ENCODE peak calls at places on chromosomes 5 and 9, in four cellular contexts. M is Kasumi-1, L is NCI-H1092, V is NCI-H460. U is an unnamed sample.

GRCh38 chr5:135011355-135012032 is 22.5 kb downstream of the PITX1 start:
- DNase-seq in M (no peak), L (no peak), V (no peak), U (no peak)

GRCh38 chr9:7259544-7260241 is 501.9 kb downstream of the KDM4C start:
- DNase-seq in M (no peak), L (no peak), V (no peak), U (peak)

GRCh38 chr9:35102465-35102768 is 514 bp downstream of the STOML2 start:
- DNase-seq in M (no peak), L (no peak), V (no peak), U (no peak)

GRCh38 chr9:35748858-35749514 is at the start of the genes GBA2 and RGP1:
- DNase-seq in M (peak), L (peak), V (peak), U (peak)

GRCh38 chr5:36728697-36729543 is 122.5 kb downstream of the SLC1A3 start:
- DNase-seq in M (peak), L (peak), V (peak), U (peak)

GRCh38 chr5:157370967-157371366 is 89.0 kb upstream of the NIPAL4 start:
- DNase-seq in M (no peak), L (no peak), V (no peak), U (no peak)

GRCh38 chr9:72856985-72857631 is 95.7 kb downstream of the ALDH1A1 start:
- DNase-seq in M (peak), L (no peak), V (peak), U (peak)

GRCh38 chr5:90169078-90169477 is 240.5 kb downstream of the CETN3 start:
- DNase-seq in M (no peak), L (no peak), V (no peak), U (no peak)

GRCh38 chr9:2285411-2285810 is 270.3 kb downstream of the SMARCA2 start:
- DNase-seq in M (no peak), L (no peak), V (no peak), U (no peak)

GRCh38 chr5:134225780-134226440 is at the start of gene PPP2CA:
- DNase-seq in M (peak), L (peak), V (peak), U (peak)

GRCh38 chr9:36327903-36328302 is 69.7 kb upstream of the GNE start:
- DNase-seq in M (no peak), L (no peak), V (no peak), U (peak)

GRCh38 chr9:132631280-132631679 is 38.5 kb downstream of the DDX31 start:
- DNase-seq in M (no peak), L (no peak), V (no peak), U (no peak)

GRCh38 chr5:128572546-128573339 is 34.7 kb upstream of the FBN2 start:
- DNase-seq in M (no peak), L (no peak), V (peak), U (no peak)

GRCh38 chr5:65651144-65651543 is 26.3 kb downstream of the SHLD3 start:
- DNase-seq in M (no peak), L (no peak), V (no peak), U (no peak)

GRCh38 chr9:113475031-113475430 is 11.5 kb downstream of the RGS3 start:
- DNase-seq in M (no peak), L (no peak), V (no peak), U (no peak)

GRCh38 chr5:14959443-14960119 is 88.0 kb upstream of the ANKH start:
- DNase-seq in M (no peak), L (no peak), V (no peak), U (no peak)

GRCh38 chr5:170497311-170498038 is 6.3 kb upstream of the KCNIP1 start:
- DNase-seq in M (no peak), L (no peak), V (no peak), U (no peak)

GRCh38 chr9:99335280-99335679 is 113.2 kb downstream of the SEC61B start:
- DNase-seq in M (no peak), L (no peak), V (no peak), U (no peak)

GRCh38 chr9:90642570-90643539 is at the start of gene DIRAS2:
- DNase-seq in M (no peak), L (peak), V (peak), U (peak)

GRCh38 chr5:56247596-56247995 is 14.5 kb upstream of the ANKRD55 start:
- DNase-seq in M (no peak), L (no peak), V (no peak), U (no peak)

GRCh38 chr9:127722055-127722454 is 6.2 kb downstream of the TTC16 start:
- DNase-seq in M (no peak), L (no peak), V (no peak), U (no peak)

GRCh38 chr5:180607861-180608571 is 16.7 kb upstream of the SCGB3A1 start:
- DNase-seq in M (no peak), L (no peak), V (no peak), U (no peak)

GRCh38 chr9:38318755-38319495 is 73.6 kb upstream of the ALDH1B1 start:
- DNase-seq in M (no peak), L (no peak), V (no peak), U (no peak)

GRCh38 chr9:22682536-22683392 is 236.1 kb downstream of the DMRTA1 start:
- DNase-seq in M (no peak), L (no peak), V (no peak), U (no peak)

GRCh38 chr5:114050087-114050486 is 311.8 kb upstream of the KCNN2 start:
- DNase-seq in M (no peak), L (no peak), V (no peak), U (no peak)

GRCh38 chr9:89883401-89884341 is 278.9 kb downstream of the GADD45G start:
- DNase-seq in M (no peak), L (no peak), V (no peak), U (no peak)

GRCh38 chr5:180289433-180289832 is 2.5 kb downstream of the MAPK9 start:
- DNase-seq in M (no peak), L (no peak), V (no peak), U (no peak)

GRCh38 chr5:164801910-164802309 is 1296.5 kb downstream of the MAT2B start:
- DNase-seq in M (no peak), L (no peak), V (no peak), U (no peak)

GRCh38 chr5:14627270-14627669 is 37.2 kb upstream of the OTULIN start:
- DNase-seq in M (no peak), L (no peak), V (no peak), U (no peak)

GRCh38 chr5:53643445-53643844 is 83.0 kb downstream of the NDUFS4 start:
- DNase-seq in M (no peak), L (no peak), V (no peak), U (no peak)

GRCh38 chr5:1734271-1734907 is 65.2 kb downstream of the MRPL36 start:
- DNase-seq in M (no peak), L (no peak), V (no peak), U (no peak)

GRCh38 chr9:126386088-126386487 is 59.5 kb downstream of the MVB12B start:
- DNase-seq in M (peak), L (no peak), V (no peak), U (peak)

GRCh38 chr5:148730272-148730954 is 76.1 kb upstream of the HTR4 start:
- DNase-seq in M (no peak), L (no peak), V (no peak), U (no peak)

GRCh38 chr5:15821506-15821905 is 321.5 kb downstream of the FBXL7 start:
- DNase-seq in M (no peak), L (no peak), V (no peak), U (no peak)

GRCh38 chr5:78005021-78005785 is 229.1 kb upstream of the TBCA start:
- DNase-seq in M (no peak), L (peak), V (no peak), U (peak)